ENCODE peak calls at places on chromosome 7, in ten cellular contexts. Q is OCI-LY7, I is GM23248, D is neural progenitor cell, A is mammary epithelial cell, M is hepatocyte, Y is HCT116, E is H9, S is IMR-90, C is fibroblast of lung. F is an unnamed sample.

GRCh38 chr7:260441-261281 is 29.3 kb upstream of the FOXL3 start:
- DNase-seq in E (no peak), D (no peak), M (no peak), C (no peak), S (no peak), I (no peak), Y (no peak), A (no peak), Q (no peak), F (no peak)

GRCh38 chr7:128937647-128938523 is at the start of gene IRF5:
- DNase-seq in I (peak; percentile 34), Y (peak; percentile 15), A (peak; percentile 64), C (no peak), D (peak; percentile 64), S (no peak), Q (no peak), M (peak; percentile 60), E (peak; percentile 56), F (no peak)

GRCh38 chr7:158353606-158354570 is 233.7 kb downstream of the PTPRN2 start:
- DNase-seq in A (no peak), M (no peak), Q (peak; percentile 30), S (no peak), Y (peak; percentile 22), D (peak; percentile 71), I (peak; percentile 19), C (no peak), E (peak; percentile 78), F (no peak)

GRCh38 chr7:32093415-32094408 is 23.5 kb upstream of the PDE1C start:
- DNase-seq in Q (no peak), M (no peak), I (peak; percentile 96), E (no peak), Y (no peak), D (no peak), S (peak; percentile 82), A (peak; percentile 89), C (peak; percentile 97), F (peak; percentile 96)

GRCh38 chr7:54260868-54261475 is 281.2 kb upstream of the VSTM2A start:
- DNase-seq in Q (no peak), A (peak; percentile 97), S (no peak), I (peak; percentile 30), D (no peak), M (no peak), C (peak; percentile 29), Y (no peak), E (no peak), F (peak; percentile 2)

GRCh38 chr7:9504678-9505077 is 1071.3 kb downstream of the NXPH1 start:
- DNase-seq in E (no peak), D (no peak), I (no peak), Y (no peak), M (no peak), S (no peak), Q (no peak), C (no peak), A (no peak), F (no peak)

GRCh38 chr7:78770422-78771410 is 682.8 kb downstream of the MAGI2 start:
- DNase-seq in S (peak; percentile 71), I (peak; percentile 49), M (peak; percentile 19), A (no peak), D (peak; percentile 37), C (peak; percentile 26), E (peak; percentile 73), Y (no peak), Q (no peak), F (peak; percentile 10)

GRCh38 chr7:78153285-78153684 is 354.7 kb downstream of the PHTF2 start:
- DNase-seq in Y (no peak), Q (no peak), A (no peak), M (no peak), S (no peak), E (no peak), D (no peak), C (no peak), I (no peak), F (no peak)

DNA sequence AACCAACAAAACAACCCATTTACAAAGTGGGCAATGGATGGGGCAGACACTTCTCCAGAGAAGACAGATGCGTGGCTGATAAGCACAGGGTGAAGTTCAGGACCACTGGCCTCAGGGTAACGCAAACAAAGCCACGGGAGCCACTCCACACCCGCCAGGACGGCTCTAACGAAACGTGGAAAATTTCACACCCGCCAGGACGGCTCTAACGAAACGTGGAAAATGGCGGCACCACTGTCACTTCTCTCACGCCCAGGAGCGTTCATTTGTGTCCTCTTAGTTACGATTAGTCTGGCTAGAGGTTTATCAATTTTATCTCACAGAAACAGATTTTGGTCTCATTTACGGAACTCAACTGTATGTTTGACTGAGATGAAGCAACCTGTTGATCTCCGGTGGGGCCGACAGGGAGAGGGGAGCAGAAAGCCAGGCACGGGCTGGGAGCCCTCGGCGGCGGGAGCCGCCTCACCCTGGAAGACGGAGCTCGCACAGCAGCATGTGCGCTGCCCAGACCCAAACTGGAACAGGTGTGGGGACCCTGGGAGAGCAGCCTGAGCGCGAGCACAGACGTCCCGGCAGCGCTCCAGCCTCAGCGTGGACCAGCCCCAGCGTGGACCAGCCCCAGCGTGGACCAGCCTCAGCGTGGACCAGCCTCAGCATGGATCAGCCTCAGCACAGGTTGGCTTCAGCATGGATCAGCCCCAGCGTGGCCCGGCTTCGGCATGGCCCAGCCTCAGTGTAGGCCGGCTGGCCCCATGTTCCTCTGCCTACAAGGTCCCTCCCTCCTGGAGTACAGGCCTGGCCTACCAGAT is 243.5 kb downstream of the MAD1L1 start:
- DNase-seq in Q (no peak), D (no peak), M (no peak), A (no peak), E (no peak), S (no peak), C (no peak), I (no peak), Y (no peak), F (no peak)
- H4K20me1 ChIP-seq in Q (no peaks in the 10 kb centered on the region), D (peaks cover 12% of the 10 kb centered on the region), M (no peaks in the 10 kb centered on the region), A (no peaks in the 10 kb centered on the region), E (no peaks in the 10 kb centered on the region), S (no peaks in the 10 kb centered on the region), C (no peaks in the 10 kb centered on the region), I (no peaks in the 10 kb centered on the region), Y (no peaks in the 10 kb centered on the region), F (peaks cover 21% of the 10 kb centered on the region)

GRCh38 chr7:101245147-101245668 is 327 bp upstream of the FIS1 start:
- DNase-seq in A (no peak), Q (no peak), S (no peak), C (no peak), Y (no peak), E (no peak), D (no peak), M (no peak), I (no peak), F (no peak)

GRCh38 chr7:101241015-101241363 is 3.4 kb upstream of the CLDN15 start:
- DNase-seq in Q (no peak), E (no peak), C (no peak), S (no peak), A (no peak), M (no peak), I (peak; percentile 38), D (no peak), Y (no peak), F (no peak)

GRCh38 chr7:101243786-101244384 is 996 bp downstream of the FIS1 start:
- DNase-seq in M (no peak), Q (no peak), C (peak; percentile 39), I (peak; percentile 71), D (peak; percentile 87), E (peak; percentile 78), A (no peak), S (no peak), Y (no peak), F (peak; percentile 29)

GRCh38 chr7:101248276-101248675 is 3.4 kb upstream of the FIS1 start:
- DNase-seq in Q (no peak), C (no peak), M (no peak), E (no peak), I (no peak), S (no peak), Y (no peak), A (no peak), D (no peak), F (no peak)

DNA sequence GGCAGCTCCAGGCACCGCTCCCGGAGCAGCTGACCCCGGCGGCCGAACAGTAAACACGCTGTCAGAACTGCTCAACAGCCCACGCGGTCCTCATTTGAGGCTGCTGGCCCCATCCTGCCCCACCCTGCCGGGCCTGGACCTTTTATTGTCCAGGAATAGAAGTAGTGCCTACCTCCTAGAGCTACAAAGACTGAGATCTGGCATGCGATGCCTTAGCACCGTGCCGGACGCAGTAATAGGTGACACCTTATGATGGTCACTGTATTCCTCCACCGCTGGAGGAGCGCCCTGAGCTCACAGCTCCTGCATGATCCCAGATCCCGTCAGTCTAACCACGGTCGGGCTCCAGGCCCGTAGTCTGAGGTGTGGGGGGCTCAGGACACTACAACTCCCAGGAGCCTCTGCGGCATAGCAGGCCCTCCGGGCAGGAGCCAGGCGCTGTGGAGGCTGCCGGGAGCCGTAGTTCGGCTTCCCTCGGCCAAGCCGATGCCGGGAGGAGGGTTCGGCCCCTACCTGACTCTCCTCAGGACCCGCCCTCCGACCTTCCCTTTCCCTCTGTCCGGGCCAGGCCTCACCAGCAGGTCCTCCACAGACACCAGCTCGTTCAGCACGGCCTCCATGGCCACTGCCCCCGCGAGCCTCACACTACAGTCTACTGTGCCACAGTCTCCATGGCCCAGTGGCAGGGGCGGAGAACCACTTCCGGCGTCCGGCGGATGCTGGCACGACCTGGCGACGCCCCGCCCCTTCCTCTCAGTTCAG is at the start of gene FIS1:
- DNase-seq in C (peak; percentile 87), S (peak; percentile 82), A (peak; percentile 89), I (peak; percentile 98), Y (peak; percentile 81), M (peak; percentile 98), Q (peak; percentile 94), E (peak; percentile 97), D (peak; percentile 97), F (peak; percentile 78)
- H4K20me1 ChIP-seq in C (no peaks in the 10 kb centered on the region), S (peaks cover 15% of the 10 kb centered on the region), A (no peaks in the 10 kb centered on the region), I (no peaks in the 10 kb centered on the region), Y (no peaks in the 10 kb centered on the region), M (peaks cover 13% of the 10 kb centered on the region), Q (no peaks in the 10 kb centered on the region), E (peaks cover 4% of the 10 kb centered on the region), D (peaks cover 11% of the 10 kb centered on the region), F (peaks cover 32% of the 10 kb centered on the region)

GRCh38 chr7:27176962-27177794 is 3.1 kb upstream of the HOXA10 start:
- DNase-seq in Y (no peak), C (no peak), D (no peak), I (peak; percentile 80), Q (no peak), S (no peak), A (no peak), M (no peak), E (peak; percentile 20), F (no peak)

GRCh38 chr7:27177795-27178320 is 3.7 kb upstream of the HOXA10 start:
- DNase-seq in A (no peak), D (no peak), E (no peak), Q (no peak), C (no peak), Y (no peak), S (no peak), I (peak; percentile 54), M (no peak), F (no peak)

GRCh38 chr7:27175005-27175625 is 995 bp upstream of the HOXA10 start:
- DNase-seq in Y (no peak), S (no peak), D (no peak), Q (no peak), M (no peak), I (peak; percentile 74), A (no peak), C (no peak), E (peak; percentile 36), F (no peak)

GRCh38 chr7:27175626-27176342 is 1.7 kb upstream of the HOXA10 start:
- DNase-seq in A (no peak), E (peak; percentile 55), D (no peak), Q (no peak), S (no peak), I (peak; percentile 78), Y (no peak), M (no peak), C (no peak), F (no peak)

GRCh38 chr7:27176343-27176731 is 2.2 kb upstream of the HOXA10 start:
- DNase-seq in M (no peak), Q (no peak), Y (no peak), S (no peak), I (peak; percentile 75), C (no peak), E (peak; percentile 25), D (no peak), A (no peak), F (no peak)
- H4K20me1 ChIP-seq in M (peaks cover 4% of the 10 kb centered on the region), Q (no peaks in the 10 kb centered on the region), Y (no peaks in the 10 kb centered on the region), S (peaks cover 15% of the 10 kb centered on the region), I (no peaks in the 10 kb centered on the region), C (no peaks in the 10 kb centered on the region), E (no peaks in the 10 kb centered on the region), D (peaks cover 98% of the 10 kb centered on the region), A (no peaks in the 10 kb centered on the region), F (peaks cover 6% of the 10 kb centered on the region)

GRCh38 chr7:152333134-152333533 is 102.7 kb downstream of the KMT2C start:
- DNase-seq in E (no peak), Q (no peak), A (no peak), M (no peak), C (no peak), I (no peak), Y (no peak), S (no peak), D (no peak), F (no peak)
- H4K20me1 ChIP-seq in E (no peaks in the 10 kb centered on the region), Q (peaks cover 20% of the 10 kb centered on the region), A (no peaks in the 10 kb centered on the region), M (peaks cover 70% of the 10 kb centered on the region), C (no peaks in the 10 kb centered on the region), I (peaks cover 11% of the 10 kb centered on the region), Y (peaks cover 5% of the 10 kb centered on the region), S (peaks cover 28% of the 10 kb centered on the region), D (peaks cover 28% of the 10 kb centered on the region), F (peaks cover 74% of the 10 kb centered on the region)

F was measured in astrocyte.